ENCODE peak calls at places on chromosomes 16 and 17, in six cellular contexts. R is ovary, E is adrenal gland, S is sigmoid colon, O is A549, T is IMR-90. Y is an unnamed sample.
A peak's percentile ranks its signal among the peaks of the same experiment; 100 is the strongest.

GRCh38 chr17:3385869-3386816 is at the start of gene OR3A2:
- DNase-seq in R (no peak), E (no peak), S (no peak), O (no peak), T (no peak), Y (no peak)

GRCh38 chr16:11556945-11557720 is 29.6 kb downstream of the LITAF start:
- DNase-seq in R (no peak), E (no peak), S (no peak), O (no peak), T (no peak), Y (no peak)

GRCh38 chr16:84360170-84360569 is 8.2 kb upstream of the ATP2C2 start:
- DNase-seq in R (no peak), E (no peak), S (no peak), O (no peak), T (peak; percentile 25), Y (no peak)

GRCh38 chr17:66842959-66843358 is 8.0 kb downstream of the CACNG5 start:
- DNase-seq in R (no peak), E (no peak), S (no peak), O (no peak), T (no peak), Y (no peak)

GRCh38 chr17:8818047-8818446 is 18.9 kb upstream of the MFSD6L start:
- DNase-seq in R (no peak), E (no peak), S (peak; percentile 32), O (no peak), T (no peak), Y (no peak)

GRCh38 chr16:87712184-87712822 is 53.5 kb downstream of the KLHDC4 start:
- DNase-seq in R (no peak), E (no peak), S (no peak), O (no peak), T (no peak), Y (no peak)

GRCh38 chr16:50618238-50618918 is 62.7 kb downstream of the SNX20 start:
- DNase-seq in R (no peak), E (no peak), S (no peak), O (no peak), T (no peak), Y (no peak)

GRCh38 chr16:78289844-78290277 is 190.4 kb downstream of the WWOX start:
- DNase-seq in R (no peak), E (no peak), S (no peak), O (no peak), T (no peak), Y (no peak)

GRCh38 chr16:19785081-19785480 is 67.0 kb downstream of the IQCK start:
- DNase-seq in R (no peak), E (no peak), S (no peak), O (no peak), T (no peak), Y (no peak)

GRCh38 chr17:17059301-17059890 is 17.1 kb downstream of the MPRIP start:
- DNase-seq in R (no peak), E (peak; percentile 10), S (peak; percentile 48), O (no peak), T (no peak), Y (peak; percentile 6)

DNA sequence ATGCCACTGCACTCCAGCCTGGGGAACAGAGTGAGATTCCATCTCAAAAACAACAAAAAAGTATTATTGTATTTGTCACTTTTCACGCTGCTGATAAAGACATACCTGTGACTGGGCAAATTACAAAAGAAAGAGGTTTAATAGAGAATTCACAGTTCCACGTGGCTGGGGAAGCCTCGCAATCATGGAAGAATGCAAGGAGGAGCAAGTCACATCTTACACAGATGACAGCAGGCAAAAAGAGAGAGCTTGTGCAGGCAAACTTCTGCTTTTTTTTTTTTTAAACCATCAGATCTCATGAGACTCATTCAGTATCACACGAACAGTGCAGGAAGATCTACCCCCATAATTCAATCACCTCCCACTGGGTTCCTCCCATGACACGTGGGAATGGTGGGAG is 41.5 kb upstream of the ETV4 start:
- DNase-seq in R (no peak), E (no peak), S (no peak), O (no peak), T (no peak), Y (no peak)
- H3K4me1 ChIP-seq in R (peaks cover 2% of the 10 kb centered on the region), E (no peaks in the 10 kb centered on the region), S (peaks cover 17% of the 10 kb centered on the region), O (peaks cover 5% of the 10 kb centered on the region), T (peaks cover 18% of the 10 kb centered on the region), Y (peaks cover 6% of the 10 kb centered on the region)

GRCh38 chr17:18157354-18157985 is 26.2 kb upstream of the ALKBH5 start:
- DNase-seq in R (no peak), E (no peak), S (no peak), O (no peak), T (no peak), Y (no peak)

GRCh38 chr17:18155179-18155578 is 28.4 kb upstream of the ALKBH5 start:
- DNase-seq in R (no peak), E (no peak), S (no peak), O (no peak), T (no peak), Y (no peak)

GRCh38 chr17:18158022-18158600 is 25.5 kb upstream of the ALKBH5 start:
- DNase-seq in R (peak; percentile 94), E (peak; percentile 92), S (peak; percentile 96), O (peak; percentile 74), T (peak; percentile 85), Y (peak; percentile 95)

GRCh38 chr17:18156976-18157280 is 26.7 kb upstream of the ALKBH5 start:
- DNase-seq in R (no peak), E (no peak), S (no peak), O (no peak), T (no peak), Y (no peak)

GRCh38 chr17:18156171-18156975 is 27.3 kb upstream of the ALKBH5 start:
- DNase-seq in R (no peak), E (no peak), S (no peak), O (no peak), T (no peak), Y (peak; percentile 41)
- TF ChIP-seq CTCF in R (no peak), E (no peak), S (no peak), O (no peak), T (no peak), Y (no peak)

GRCh38 chr17:81489012-81489968 is 23.3 kb downstream of the ACTG1 start:
- DNase-seq in R (no peak), E (no peak), S (no peak), O (no peak), T (no peak), Y (no peak)

GRCh38 chr17:81487089-81487486 is 25.5 kb downstream of the ACTG1 start:
- DNase-seq in R (no peak), E (no peak), S (no peak), O (no peak), T (no peak), Y (no peak)

GRCh38 chr17:81487487-81488275 is 24.9 kb downstream of the ACTG1 start:
- DNase-seq in R (peak; percentile 77), E (peak; percentile 60), S (peak; percentile 90), O (peak; percentile 98), T (peak; percentile 60), Y (peak; percentile 67)

GRCh38 chr17:81489986-81490598 is 22.5 kb downstream of the ACTG1 start:
- DNase-seq in R (no peak), E (no peak), S (no peak), O (no peak), T (no peak), Y (no peak)

GRCh38 chr17:81488276-81488860 is 24.2 kb downstream of the ACTG1 start:
- DNase-seq in R (no peak), E (no peak), S (no peak), O (no peak), T (no peak), Y (no peak)
- TF ChIP-seq POLR2A in R (no peak), E (no peak), S (no peak), O (no peak), T (no peak), Y (no peak)

DNA sequence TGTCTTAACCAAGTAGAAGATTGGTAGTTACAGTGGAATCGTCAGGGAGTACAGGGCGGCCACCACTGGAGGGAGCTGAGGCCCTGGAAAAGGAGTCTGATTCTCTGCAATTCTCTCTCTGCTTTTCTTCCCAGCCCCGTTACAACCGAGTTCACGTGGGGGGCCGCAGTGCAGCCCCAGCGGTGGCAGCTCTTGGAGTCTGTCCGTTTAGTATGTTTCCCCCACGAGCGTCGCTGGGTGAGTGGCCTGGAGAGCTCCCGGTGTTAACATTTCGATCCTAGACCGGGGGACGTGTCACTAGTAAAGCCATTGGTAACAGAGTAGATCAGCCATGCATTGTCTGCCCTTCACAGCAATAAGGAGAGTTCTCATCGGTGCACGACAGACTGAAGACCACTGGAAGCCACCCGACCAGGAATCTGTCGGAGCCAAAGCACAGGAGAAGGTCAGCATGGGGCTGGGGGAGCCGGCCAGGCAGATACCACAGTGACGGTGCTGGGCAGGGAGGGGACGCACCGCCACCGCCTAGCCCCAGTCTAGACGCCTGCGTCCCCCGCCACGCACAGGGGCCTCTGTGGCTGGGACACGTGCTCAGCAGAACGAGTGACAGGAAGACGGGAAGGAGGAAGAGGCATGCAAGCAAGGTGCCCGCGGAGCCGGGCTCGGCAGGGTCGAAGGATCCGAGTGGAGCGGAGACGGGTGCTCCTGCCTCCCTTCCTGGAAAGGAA is 15.7 kb downstream of the SLC16A3 start:
- DNase-seq in R (no peak), E (no peak), S (peak; percentile 69), O (no peak), T (no peak), Y (peak; percentile 71)
- H3K4me1 ChIP-seq in R (peaks cover 43% of the 10 kb centered on the region), E (peaks cover 53% of the 10 kb centered on the region), S (peaks cover 76% of the 10 kb centered on the region), O (peaks cover 88% of the 10 kb centered on the region), T (peaks cover 32% of the 10 kb centered on the region), Y (peaks cover 13% of the 10 kb centered on the region)

GRCh38 chr17:77706938-77707337 is 251.6 kb upstream of the TNRC6C start:
- DNase-seq in R (no peak), E (no peak), S (no peak), O (no peak), T (no peak), Y (no peak)
- TF ChIP-seq CTCF in R (no peak), E (no peak), S (no peak), O (no peak), T (no peak), Y (no peak)

DNA sequence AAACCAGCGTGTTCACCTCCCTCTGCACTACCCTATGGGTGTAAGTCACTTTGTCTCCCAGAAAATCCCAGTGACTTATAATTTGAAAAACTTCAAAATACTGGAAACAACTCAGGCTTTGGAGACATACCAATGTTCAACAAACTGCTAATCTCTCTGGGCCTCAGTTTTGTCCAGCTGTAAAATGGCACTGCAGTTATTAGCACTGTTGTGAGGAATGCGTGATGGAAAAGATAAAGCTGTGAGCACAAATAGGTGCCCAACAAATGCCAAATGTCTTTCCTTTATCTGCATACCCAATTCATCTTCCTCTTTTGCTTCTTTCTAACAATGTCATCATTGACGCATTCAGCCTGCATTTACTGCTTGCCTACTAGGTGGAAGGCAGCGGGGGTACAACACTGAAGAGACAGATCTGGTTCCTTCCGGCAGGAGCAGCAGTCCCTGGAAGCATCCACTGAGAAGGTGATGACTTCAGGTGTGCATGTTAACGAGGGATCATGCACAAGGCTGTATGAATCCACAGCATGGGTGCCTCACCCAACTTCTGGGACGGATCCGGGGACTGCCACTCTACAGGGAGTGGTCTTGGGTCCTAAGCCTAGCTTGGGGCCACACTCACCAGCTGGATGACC is 63.4 kb downstream of the CYTH1 start:
- DNase-seq in R (no peak), E (no peak), S (no peak), O (no peak), T (no peak), Y (no peak)
- TF ChIP-seq POLR2A in R (no peak), E (no peak), S (no peak), O (no peak), T (no peak), Y (no peak)